ENCODE peak calls at places on chromosomes 7 and 10, in six cellular contexts. W is astrocyte of the spinal cord; P is effector memory CD4-positive, alpha-beta T cell; C is BJ; U is fibroblast of mammary gland; I is prostate gland. B is an unnamed sample.

GRCh38 chr7:17311952-17312351 is 13.5 kb downstream of the AHR start:
- DNase-seq in W (no peak), I (no peak), P (no peak), U (no peak), C (no peak), B (no peak)

GRCh38 chr7:93203496-93203895 is 22.8 kb downstream of the HEPACAM2 start:
- DNase-seq in W (no peak), I (peak), C (no peak), P (no peak), U (no peak), B (no peak)

GRCh38 chr10:62048919-62049636 is 147.6 kb downstream of the ARID5B start:
- DNase-seq in C (peak), I (peak), W (peak), P (peak), U (peak), B (peak)

GRCh38 chr7:36048902-36049240 is 104.2 kb upstream of the EEPD1 start:
- DNase-seq in U (peak), C (no peak), W (no peak), I (no peak), P (no peak), B (peak)

GRCh38 chr7:99500637-99501009 is 542 bp upstream of the ZNF394 start:
- DNase-seq in C (no peak), P (no peak), I (no peak), W (no peak), U (no peak), B (no peak)

GRCh38 chr10:101301111-101301731 is 52.7 kb upstream of the BTRC start:
- DNase-seq in W (no peak), C (no peak), P (peak), I (peak), U (peak), B (no peak)

GRCh38 chr10:3482200-3482993 is 302.6 kb downstream of the KLF6 start:
- DNase-seq in I (peak), C (peak), P (no peak), U (peak), W (peak), B (peak)

GRCh38 chr7:121323515-121323914 is 5.3 kb upstream of the WNT16 start:
- DNase-seq in W (no peak), C (no peak), U (no peak), I (no peak), P (no peak), B (no peak)

GRCh38 chr7:47968852-47969774 is 10.3 kb downstream of the HUS1 start:
- DNase-seq in P (peak), C (no peak), W (peak), U (peak), I (peak), B (peak)

GRCh38 chr7:1505731-1506550 is 1.8 kb upstream of the INTS1 start:
- DNase-seq in U (no peak), P (no peak), I (no peak), C (no peak), W (no peak), B (no peak)

GRCh38 chr10:7412482-7413251 is 1.8 kb upstream of the SFMBT2 start:
- DNase-seq in W (no peak), P (no peak), U (no peak), C (no peak), I (peak), B (no peak)

GRCh38 chr7:28701731-28702130 is 256.4 kb downstream of the TRIL start:
- DNase-seq in P (no peak), C (peak), W (no peak), U (peak), I (no peak), B (no peak)

GRCh38 chr7:157699357-157700013 is 362.7 kb downstream of the DNAJB6 start:
- DNase-seq in W (no peak), C (no peak), I (no peak), U (no peak), P (no peak), B (no peak)

GRCh38 chr10:102869290-102870198 is at the start of gene AS3MT:
- DNase-seq in W (no peak), I (peak), U (no peak), C (no peak), P (no peak), B (no peak)

GRCh38 chr7:127654404-127655392 is 2.7 kb downstream of the SND1 start:
- DNase-seq in C (no peak), P (no peak), I (no peak), U (peak), W (no peak), B (no peak)

GRCh38 chr7:44313016-44313415 is 12.4 kb downstream of the CAMK2B start:
- DNase-seq in W (no peak), C (no peak), I (no peak), P (no peak), U (no peak), B (no peak)

GRCh38 chr7:127667751-127668530 is 15.9 kb downstream of the SND1 start:
- DNase-seq in I (no peak), C (no peak), U (peak), W (peak), P (no peak), B (no peak)

GRCh38 chr7:12884856-12885440 is 197.5 kb downstream of the ARL4A start:
- DNase-seq in P (no peak), W (peak), C (no peak), I (no peak), U (peak), B (no peak)

GRCh38 chr10:103925591-103925990 is 7.6 kb upstream of the STN1 start:
- DNase-seq in U (no peak), W (no peak), C (no peak), I (no peak), P (no peak), B (no peak)

GRCh38 chr10:59873924-59874323 is 32.4 kb downstream of the CCDC6 start:
- DNase-seq in U (no peak), C (no peak), P (no peak), I (no peak), W (no peak), B (no peak)

GRCh38 chr10:119006451-119007210 is 22.9 kb upstream of the NANOS1 start:
- DNase-seq in W (peak), C (peak), I (peak), P (no peak), U (peak), B (peak)

GRCh38 chr10:89346264-89346971 is 18.6 kb downstream of the IFIT3 start:
- DNase-seq in U (peak), I (no peak), W (no peak), P (no peak), C (no peak), B (no peak)

GRCh38 chr10:13801156-13801906 is 214.6 kb downstream of the PRPF18 start:
- DNase-seq in C (no peak), P (no peak), W (no peak), I (no peak), U (no peak), B (no peak)

DNA sequence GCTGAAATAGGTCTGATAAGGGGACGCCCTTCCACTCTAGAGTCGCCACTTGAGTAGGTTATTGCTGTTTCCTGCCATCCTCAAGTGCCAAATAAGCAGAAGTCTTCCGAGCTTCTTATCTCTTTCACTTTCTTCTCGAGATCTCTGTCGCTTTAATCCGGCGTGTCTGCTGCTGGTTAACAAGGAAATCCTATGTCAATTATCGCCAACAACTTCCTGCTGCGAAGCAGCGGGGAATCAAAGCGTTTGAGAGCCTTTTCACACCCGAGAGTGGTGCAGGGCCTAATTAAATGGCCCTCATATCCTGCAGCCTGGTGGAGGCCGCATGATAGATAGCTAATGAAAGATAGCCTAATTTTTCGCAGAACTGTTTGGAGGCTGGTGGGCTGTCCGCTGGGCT is 215.9 kb downstream of the RAB11FIP2 start:
- DNase-seq in W (no peak), U (no peak), I (no peak), C (no peak), P (no peak), B (no peak)
- H3K4me3 ChIP-seq in W (no peak), U (no peak), I (no peak), C (no peak), P (no peak), B (no peak)

GRCh38 chr7:20798081-20798693 is 11.5 kb upstream of the SP8 start:
- DNase-seq in P (no peak), I (peak), W (no peak), U (no peak), C (no peak), B (no peak)
- H3K4me3 ChIP-seq in P (no peak), I (peak), W (peak), U (peak), C (peak), B (peak)

GRCh38 chr7:50266893-50267386 is 37.6 kb upstream of the IKZF1 start:
- DNase-seq in U (no peak), P (peak), W (no peak), I (no peak), C (no peak), B (no peak)

GRCh38 chr7:50268223-50268622 is 36.3 kb upstream of the IKZF1 start:
- DNase-seq in W (no peak), I (no peak), C (no peak), U (no peak), P (no peak), B (no peak)

GRCh38 chr7:50267525-50268041 is 36.9 kb upstream of the IKZF1 start:
- DNase-seq in U (no peak), I (no peak), P (no peak), W (no peak), C (no peak), B (no peak)

GRCh38 chr7:50264908-50265307 is 39.6 kb upstream of the IKZF1 start:
- DNase-seq in C (no peak), W (no peak), U (no peak), I (no peak), P (no peak), B (no peak)

DNA sequence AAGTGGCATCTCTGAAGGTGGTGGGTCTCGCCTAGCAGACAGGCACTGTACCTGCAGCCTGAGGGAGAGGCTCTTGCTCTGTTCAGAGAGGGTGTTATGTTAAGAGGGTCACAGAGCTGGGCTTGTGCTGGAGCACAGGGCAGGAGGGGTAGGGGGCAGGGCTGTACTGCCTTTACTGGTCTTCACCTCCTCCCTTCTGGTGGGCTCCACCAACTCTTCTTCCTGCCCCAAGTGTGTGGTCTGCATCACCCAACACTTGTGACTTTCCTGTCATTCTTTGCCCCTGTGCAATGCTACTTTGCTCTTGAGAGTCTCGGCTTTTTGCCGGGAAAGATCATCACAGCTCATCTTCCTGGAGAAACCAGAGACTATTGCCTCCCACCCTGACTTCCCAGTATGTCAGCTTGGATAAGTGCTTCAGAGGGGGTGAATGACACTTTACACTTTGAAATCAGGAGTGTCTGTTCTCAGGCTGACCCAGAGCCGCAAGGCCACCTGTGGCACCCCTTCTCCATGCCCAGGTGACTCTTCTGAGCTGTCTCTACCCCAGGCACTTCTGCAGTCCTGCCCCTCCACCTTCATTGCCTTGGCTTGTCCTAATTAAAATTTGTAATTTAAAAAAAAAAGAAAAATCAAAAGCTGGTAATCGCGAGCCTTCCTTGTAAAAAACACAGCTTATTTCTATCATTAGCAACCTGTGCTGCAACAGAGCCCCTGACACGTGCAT is 38.4 kb upstream of the IKZF1 start:
- DNase-seq in U (no peak), W (no peak), I (no peak), C (no peak), P (no peak), B (no peak)
- H3K4me3 ChIP-seq in U (no peak), W (no peak), I (no peak), C (no peak), P (peak), B (no peak)

GRCh38 chr7:139733751-139734150 is 44.0 kb downstream of the HIPK2 start:
- DNase-seq in C (no peak), P (no peak), I (no peak), W (no peak), U (no peak), B (no peak)

GRCh38 chr7:139731802-139732470 is 45.9 kb downstream of the HIPK2 start:
- DNase-seq in U (peak), W (peak), I (peak), C (no peak), P (no peak), B (peak)

GRCh38 chr7:139728203-139728602 is 49.6 kb downstream of the HIPK2 start:
- DNase-seq in C (no peak), W (no peak), I (no peak), U (no peak), P (no peak), B (no peak)

GRCh38 chr7:139732471-139733167 is 45.2 kb downstream of the HIPK2 start:
- DNase-seq in P (no peak), I (no peak), C (no peak), U (peak), W (no peak), B (no peak)

DNA sequence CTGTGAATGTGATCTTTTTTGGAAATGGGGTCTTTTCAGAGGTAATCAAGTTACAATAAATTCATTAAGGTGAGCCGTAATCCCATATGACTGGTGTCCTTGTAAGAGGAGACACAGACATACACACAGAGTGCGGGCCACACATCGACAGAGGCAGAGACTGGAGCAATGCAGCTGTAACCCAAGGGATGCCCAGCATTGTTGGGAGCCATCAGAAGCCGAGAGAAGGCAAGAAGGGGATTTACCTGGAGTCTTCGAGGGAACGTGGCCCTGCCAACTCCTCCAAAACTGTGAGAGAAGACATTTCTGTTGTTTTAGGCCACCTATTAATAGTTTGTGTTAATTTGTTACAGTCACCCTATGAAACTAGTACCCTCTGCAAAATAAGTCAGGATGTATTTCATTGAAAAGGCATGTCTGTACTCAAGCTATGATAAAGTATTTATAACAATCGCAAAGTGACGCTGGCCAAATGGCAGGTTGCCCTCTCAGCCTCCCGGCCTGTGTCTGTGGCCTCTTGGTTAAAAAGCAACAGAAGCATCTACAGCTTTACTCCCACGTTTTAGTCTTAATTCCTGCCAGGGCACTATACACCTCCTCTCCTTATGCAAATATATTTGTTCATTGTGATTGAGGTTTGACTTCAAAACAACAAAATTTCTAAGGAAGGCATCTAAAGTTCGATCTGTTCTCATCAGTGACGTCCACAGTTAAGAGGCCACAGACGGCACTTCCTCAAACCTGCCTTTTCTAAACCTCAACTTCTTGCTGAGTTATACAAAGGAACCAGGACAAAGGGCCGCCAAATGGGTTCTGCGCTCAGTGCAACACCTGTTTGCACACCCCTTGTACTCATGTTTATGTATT is 46.8 kb downstream of the HIPK2 start:
- DNase-seq in C (no peak), P (no peak), I (peak), W (peak), U (peak), B (no peak)
- H3K4me3 ChIP-seq in C (no peak), P (no peak), I (no peak), W (no peak), U (no peak), B (no peak)

GRCh38 chr10:72085864-72086465 is 2.4 kb downstream of the SPOCK2 start:
- DNase-seq in I (no peak), W (no peak), P (no peak), U (no peak), C (no peak), B (no peak)
- H3K4me3 ChIP-seq in I (no peak), W (no peak), P (peak), U (no peak), C (no peak), B (no peak)